ENCODE peak calls at places on chromosomes 4 and X, in nine cellular contexts. E is stimulated activated CD4-positive, alpha-beta T cell treated with anti-CD3 and anti-CD28 coated beads, Interleukin-4, amount 100 ng/mL, for 4 hours; L is mesenchymal stem cell; H is fibroblast of pulmonary artery; Q is amygdala; G is fibroblast of mammary gland; U is choroid plexus epithelial cell; O is aorta; S is T-helper 1 cell. C is an unnamed sample.

GRCh38 chr4:76429636-76430035 is 5.4 kb upstream of the SHROOM3 start:
- DNase-seq in E (no peak), L (no peak), H (no peak), Q (no peak), G (no peak), U (no peak), O (no peak), S (no peak), C (no peak)

GRCh38 chr4:80306255-80306654 is 29.3 kb upstream of the CFAP299 start:
- DNase-seq in E (no peak), L (peak), H (peak), Q (no peak), G (peak), U (peak), O (no peak), S (no peak), C (no peak)

GRCh38 chr4:81378398-81378797 is 93.3 kb downstream of the RASGEF1B start:
- DNase-seq in E (no peak), L (no peak), H (no peak), Q (no peak), G (no peak), U (peak), O (no peak), S (no peak), C (no peak)

GRCh38 chr4:139403457-139403856 is 50.5 kb upstream of the RAB33B start:
- DNase-seq in E (no peak), L (no peak), H (peak), Q (no peak), G (no peak), U (peak), O (no peak), S (no peak), C (no peak)

GRCh38 chrX:9759340-9759739 is 6.3 kb downstream of the GPR143 start:
- DNase-seq in E (no peak), L (no peak), H (no peak), Q (no peak), G (no peak), U (no peak), O (no peak), S (no peak), C (no peak)

GRCh38 chr4:123398151-123398802 is 1.7 kb downstream of the SPRY1 start:
- DNase-seq in E (peak), L (peak), H (peak), Q (peak), G (peak), U (peak), O (peak), S (peak), C (peak)

GRCh38 chrX:153065389-153065788 is 6.9 kb upstream of the PNMA6A start:
- DNase-seq in E (no peak), L (no peak), H (no peak), Q (no peak), G (no peak), U (no peak), O (no peak), S (no peak), C (no peak)

GRCh38 chrX:47311857-47312774 is 58.3 kb upstream of the ZNF157 start:
- DNase-seq in E (peak), L (peak), H (peak), Q (peak), G (peak), U (peak), O (no peak), S (peak), C (peak)

GRCh38 chr4:30945586-30945985 is 225.4 kb downstream of the PCDH7 start:
- DNase-seq in E (no peak), L (no peak), H (peak), Q (no peak), G (no peak), U (peak), O (no peak), S (no peak), C (no peak)

GRCh38 chrX:13119386-13119785 is 75.0 kb upstream of the FAM9C start:
- DNase-seq in E (no peak), L (peak), H (peak), Q (no peak), G (peak), U (peak), O (no peak), S (no peak), C (no peak)

GRCh38 chr4:11165052-11165451 is 263.6 kb downstream of the HS3ST1 start:
- DNase-seq in E (no peak), L (peak), H (no peak), Q (no peak), G (peak), U (no peak), O (no peak), S (no peak), C (no peak)